ENCODE peak calls at places on chromosomes 12 and 14, in ten cellular contexts. G is bronchial epithelial cell, H is AG09319, V is breast epithelium, X is GM20000, D is tibial nerve, U is mesothelial cell of epicardium, R is fibroblast of mammary gland, L is lower leg skin, Y is pancreas. J is an unnamed sample.

GRCh38 chr12:114369088-114369487 is 36.9 kb downstream of the TBX5 start:
- DNase-seq in G (no peak), H (no peak), V (no peak), X (no peak), D (no peak), U (no peak), R (peak; percentile 12), L (no peak), Y (no peak), J (no peak)

GRCh38 chr12:66881401-66881800 is 202.5 kb upstream of the GRIP1 start:
- DNase-seq in G (no peak), H (no peak), V (no peak), X (no peak), D (no peak), U (no peak), R (no peak), L (no peak), Y (no peak), J (no peak)

GRCh38 chr14:50040401-50040775 is 76.0 kb downstream of the VCPKMT start:
- DNase-seq in G (peak; percentile 80), H (no peak), V (no peak), X (peak; percentile 41), D (no peak), U (no peak), R (peak; percentile 85), L (no peak), Y (no peak), J (no peak)

GRCh38 chr12:31005256-31005943 is 68.3 kb upstream of the DDX11 start:
- DNase-seq in G (no peak), H (no peak), V (no peak), X (no peak), D (no peak), U (no peak), R (no peak), L (peak; percentile 68), Y (no peak), J (no peak)

GRCh38 chr12:6476496-6476895 is 6.0 kb upstream of the VAMP1 start:
- DNase-seq in G (no peak), H (peak; percentile 67), V (no peak), X (no peak), D (no peak), U (no peak), R (peak; percentile 67), L (no peak), Y (no peak), J (no peak)

GRCh38 chr12:1531160-1531653 is 63.2 kb downstream of the FBXL14 start:
- DNase-seq in G (no peak), H (no peak), V (peak; percentile 48), X (peak; percentile 59), D (no peak), U (no peak), R (no peak), L (peak; percentile 84), Y (no peak), J (no peak)

GRCh38 chr14:56730468-56731145 is 79.7 kb downstream of the OTX2 start:
- DNase-seq in G (no peak), H (no peak), V (no peak), X (no peak), D (no peak), U (no peak), R (no peak), L (no peak), Y (no peak), J (no peak)

GRCh38 chr14:36931796-36932195 is 240.6 kb downstream of the SLC25A21 start:
- DNase-seq in G (no peak), H (no peak), V (no peak), X (no peak), D (no peak), U (no peak), R (peak; percentile 6), L (no peak), Y (no peak), J (no peak)

GRCh38 chr14:22737052-22737451 is 29.4 kb upstream of the OXA1L start:
- DNase-seq in G (no peak), H (no peak), V (no peak), X (peak; percentile 56), D (no peak), U (no peak), R (no peak), L (no peak), Y (no peak), J (no peak)

GRCh38 chr14:96958057-96958456 is 160.9 kb downstream of the VRK1 start:
- DNase-seq in G (no peak), H (no peak), V (no peak), X (no peak), D (no peak), U (no peak), R (no peak), L (peak; percentile 62), Y (no peak), J (no peak)

GRCh38 chr12:127393460-127393859 is 873.5 kb upstream of the TMEM132C start:
- DNase-seq in G (no peak), H (no peak), V (no peak), X (no peak), D (no peak), U (no peak), R (no peak), L (no peak), Y (no peak), J (peak; percentile 58)

GRCh38 chr12:77070382-77071294 is 5.3 kb upstream of the E2F7 start:
- DNase-seq in G (no peak), H (no peak), V (no peak), X (peak; percentile 52), D (no peak), U (no peak), R (peak; percentile 11), L (no peak), Y (no peak), J (no peak)

GRCh38 chr14:94461526-94462218 is 9.1 kb upstream of the SERPINA11 start:
- DNase-seq in G (no peak), H (no peak), V (no peak), X (no peak), D (no peak), U (no peak), R (no peak), L (peak; percentile 78), Y (no peak), J (no peak)

GRCh38 chr14:94462219-94462551 is 9.6 kb upstream of the SERPINA11 start:
- DNase-seq in G (no peak), H (no peak), V (no peak), X (no peak), D (no peak), U (no peak), R (no peak), L (peak; percentile 54), Y (no peak), J (no peak)

GRCh38 chr14:94458558-94459200 is 6.1 kb upstream of the SERPINA11 start:
- DNase-seq in G (no peak), H (no peak), V (no peak), X (no peak), D (no peak), U (no peak), R (peak; percentile 52), L (peak; percentile 23), Y (no peak), J (no peak)

GRCh38 chr14:94462763-94463572 is 10.4 kb upstream of the SERPINA11 start:
- DNase-seq in G (no peak), H (no peak), V (no peak), X (no peak), D (no peak), U (no peak), R (no peak), L (peak; percentile 45), Y (no peak), J (no peak)

GRCh38 chr14:94460631-94461416 is 8.2 kb upstream of the SERPINA11 start:
- DNase-seq in G (no peak), H (no peak), V (no peak), X (no peak), D (no peak), U (no peak), R (no peak), L (peak; percentile 54), Y (no peak), J (no peak)
- TF ChIP-seq CTCF in G (no peak), H (no peak), V (no peak), X (no peak), D (no peak), U (no peak), R (no peak), L (no peak), Y (no peak), J (no peak)

DNA sequence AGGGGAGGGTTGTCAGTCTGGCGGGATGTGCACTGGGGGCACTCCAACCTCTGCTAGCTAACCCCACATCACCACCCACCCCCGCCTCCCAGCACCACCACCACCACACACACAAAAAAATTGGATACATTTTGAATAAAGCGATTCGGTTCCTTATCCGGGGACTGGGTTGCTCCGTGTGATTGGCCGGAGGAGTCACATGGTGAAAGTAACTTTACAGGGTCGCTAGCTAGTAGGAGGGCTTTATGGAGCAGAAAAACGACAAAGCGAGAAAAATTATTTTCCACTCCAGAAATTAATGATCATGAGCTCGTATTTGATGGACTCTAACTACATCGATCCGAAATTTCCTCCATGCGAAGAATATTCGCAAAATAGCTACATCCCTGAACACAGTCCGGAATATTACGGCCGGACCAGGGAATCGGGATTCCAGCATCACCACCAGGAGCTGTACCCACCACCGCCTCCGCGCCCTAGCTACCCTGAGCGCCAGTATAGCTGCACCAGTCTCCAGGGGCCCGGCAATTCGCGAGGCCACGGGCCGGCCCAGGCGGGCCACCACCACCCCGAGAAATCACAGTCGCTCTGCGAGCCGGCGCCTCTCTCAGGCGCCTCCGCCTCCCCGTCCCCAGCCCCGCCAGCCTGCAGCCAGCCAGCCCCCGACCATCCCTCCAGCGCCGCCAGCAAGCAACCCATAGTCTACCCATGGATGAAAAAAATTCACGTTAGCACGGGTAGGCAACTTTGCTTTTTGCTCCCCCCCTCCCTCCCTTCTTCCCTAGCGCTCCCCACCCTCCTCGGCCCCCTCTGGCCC is at the start of gene HOXC4:
- DNase-seq in G (no peak), H (no peak), V (no peak), X (peak; percentile 79), D (no peak), U (no peak), R (peak; percentile 78), L (no peak), Y (no peak), J (no peak)
- TF ChIP-seq CTCF in G (no peak), H (no peak), V (no peak), X (no peak), D (no peak), U (no peak), R (no peak), L (no peak), Y (no peak), J (no peak)

DNA sequence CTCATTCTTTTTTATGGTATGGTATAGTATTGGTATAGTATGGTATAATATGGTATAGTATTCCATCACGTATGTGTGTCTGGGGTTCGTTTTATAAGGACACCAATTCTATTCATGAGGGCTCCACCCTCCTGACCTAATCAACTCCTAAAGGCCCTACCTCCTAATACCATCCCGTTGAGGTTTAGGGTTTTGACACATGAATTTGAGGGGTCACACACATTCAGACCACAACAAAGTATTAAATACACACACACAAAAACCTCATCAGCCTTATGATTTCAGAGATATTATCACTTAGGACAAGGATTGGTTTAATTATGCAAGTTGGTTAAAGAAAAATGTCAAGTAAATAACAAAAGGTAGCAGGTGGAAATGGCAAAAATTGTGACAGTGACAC is 54.1 kb upstream of the CHST11 start:
- DNase-seq in G (no peak), H (no peak), V (no peak), X (no peak), D (no peak), U (no peak), R (no peak), L (no peak), Y (no peak), J (no peak)
- TF ChIP-seq CTCF in G (no peak), H (no peak), V (no peak), X (no peak), D (no peak), U (no peak), R (no peak), L (no peak), Y (no peak), J (no peak)

GRCh38 chr12:88227871-88228270 is 85.8 kb downstream of the TMTC3 start:
- DNase-seq in G (no peak), H (no peak), V (no peak), X (no peak), D (no peak), U (no peak), R (no peak), L (no peak), Y (no peak), J (no peak)
- TF ChIP-seq CTCF in G (no peak), H (no peak), V (no peak), X (no peak), D (no peak), U (no peak), R (no peak), L (no peak), Y (no peak), J (no peak)